ENCODE peak calls at places on chromosomes 1 and 21, in five cellular contexts. L is GM06990, J is tibial artery, V is BE2C, M is bronchial epithelial cell. I is an unnamed sample.

GRCh38 chr21:27268290-27268689 is 301.4 kb upstream of the ADAMTS5 start:
- DNase-seq in J (no peak), L (no peak), M (no peak), V (no peak), I (no peak)

GRCh38 chr1:202090994-202091393 is 31.7 kb upstream of the GPR37L1 start:
- DNase-seq in J (no peak), L (no peak), V (no peak), M (no peak), I (peak; percentile 68)

GRCh38 chr1:36966242-36966641 is 68.1 kb downstream of the GRIK3 start:
- DNase-seq in V (no peak), J (no peak), M (no peak), L (no peak), I (peak; percentile 74)

GRCh38 chr1:145849356-145850165 is 4.1 kb downstream of the NUDT17 start:
- DNase-seq in J (no peak), L (no peak), V (no peak), M (peak; percentile 59), I (peak; percentile 87)

GRCh38 chr1:1943834-1944570 is 24.9 kb upstream of the TMEM52 start:
- DNase-seq in V (peak; percentile 79), J (peak; percentile 55), L (no peak), M (peak; percentile 12), I (peak; percentile 95)

GRCh38 chr1:158189637-158190036 is 8.9 kb downstream of the CD1D start:
- DNase-seq in J (no peak), L (no peak), M (no peak), V (no peak), I (no peak)

GRCh38 chr1:85836736-85837135 is 128.5 kb upstream of the ZNHIT6 start:
- DNase-seq in V (no peak), J (no peak), M (no peak), L (no peak), I (no peak)

GRCh38 chr21:44793269-44794030 is 8.2 kb downstream of the UBE2G2 start:
- DNase-seq in L (peak; percentile 42), M (peak; percentile 54), J (no peak), V (peak; percentile 69), I (peak; percentile 91)

GRCh38 chr1:177567393-177567792 is 396.6 kb downstream of the BRINP2 start:
- DNase-seq in L (no peak), M (peak; percentile 35), J (no peak), V (no peak), I (peak; percentile 20)

GRCh38 chr1:181630398-181630797 is 147.1 kb downstream of the CACNA1E start:
- DNase-seq in V (no peak), L (no peak), M (no peak), J (no peak), I (no peak)

GRCh38 chr21:44011123-44011773 is 861 bp upstream of the TRAPPC10 start:
- DNase-seq in L (no peak), V (no peak), M (no peak), J (no peak), I (no peak)

GRCh38 chr1:180953791-180954721 is 41.4 kb downstream of the KIAA1614 start:
- DNase-seq in M (peak; percentile 15), V (peak; percentile 63), J (peak; percentile 49), L (peak; percentile 75), I (peak; percentile 71)

GRCh38 chr1:40945491-40945973 is 34.0 kb upstream of the CTPS1 start:
- DNase-seq in J (no peak), M (no peak), V (no peak), L (no peak), I (no peak)

DNA sequence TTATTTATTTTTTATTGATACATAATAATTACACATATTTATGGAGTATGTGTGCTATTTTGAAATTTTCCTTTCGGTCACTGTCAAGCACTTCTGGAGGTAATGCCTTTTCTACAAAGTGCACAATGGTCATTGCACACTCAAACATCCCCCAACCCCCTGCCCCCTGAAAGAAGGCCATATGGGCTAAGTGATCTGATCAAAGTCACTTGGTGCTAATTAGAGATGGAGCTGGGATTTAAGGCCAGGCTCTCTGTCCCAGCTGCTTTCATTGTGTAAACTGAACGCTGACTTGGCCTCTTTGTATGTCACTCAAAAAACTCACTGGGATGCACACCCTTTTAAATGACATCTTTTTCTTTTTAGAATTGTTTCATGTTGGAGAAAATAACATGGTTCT is 149.1 kb downstream of the ST6GALNAC5 start:
- DNase-seq in J (no peak), M (no peak), V (no peak), L (no peak), I (no peak)
- H3K4me3 ChIP-seq in J (no peak overlapping the region), M (no peak overlapping the region), V (no peak overlapping the region), L (no peak overlapping the region), I (no peak overlapping the region)

GRCh38 chr1:226974544-226975258 is 34.6 kb downstream of the COQ8A start:
- DNase-seq in J (peak; percentile 76), M (no peak), V (no peak), L (no peak), I (no peak)

GRCh38 chr1:226975909-226976670 is 36.0 kb downstream of the COQ8A start:
- DNase-seq in M (no peak), L (no peak), J (no peak), V (no peak), I (peak; percentile 56)

GRCh38 chr1:226973898-226974543 is 33.9 kb downstream of the COQ8A start:
- DNase-seq in J (peak; percentile 79), V (no peak), L (no peak), M (peak; percentile 27), I (peak; percentile 47)

GRCh38 chr1:226976671-226977287 is 36.7 kb downstream of the COQ8A start:
- DNase-seq in L (no peak), M (no peak), J (no peak), V (no peak), I (peak; percentile 54)

DNA sequence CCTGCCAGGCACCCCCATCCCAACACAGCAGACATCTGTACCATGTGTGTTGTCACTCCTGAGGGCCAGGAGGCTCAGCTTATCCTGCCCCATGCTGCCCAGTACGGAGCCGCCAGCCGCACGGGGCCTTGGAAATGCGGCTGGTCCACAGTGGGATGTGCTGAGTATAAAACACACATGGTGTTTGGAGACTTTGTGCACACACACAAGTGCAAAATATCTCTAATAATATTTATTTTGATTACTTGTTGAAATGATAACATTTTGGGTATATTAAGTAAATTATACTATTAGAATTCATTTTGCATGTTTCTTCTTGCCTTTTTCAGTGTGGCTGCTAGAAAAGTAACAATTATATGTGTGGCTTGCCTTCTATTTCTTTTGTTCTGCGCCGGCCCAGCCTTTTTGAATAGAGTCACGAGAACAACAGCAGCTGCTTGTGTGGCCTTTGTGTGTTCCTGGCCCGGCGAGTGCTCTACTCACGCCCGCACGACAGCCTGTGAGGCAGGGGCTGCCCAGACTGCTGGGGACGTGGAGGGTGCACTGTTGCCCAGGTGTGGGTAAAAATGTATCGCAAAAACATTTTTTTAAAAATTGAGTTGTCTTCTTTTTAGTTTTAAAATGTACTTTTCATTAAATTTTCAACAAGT is 35.3 kb downstream of the COQ8A start:
- DNase-seq in M (no peak), J (no peak), V (no peak), L (no peak), I (peak; percentile 70)
- H3K36me3 ChIP-seq in M (no peaks in the 10 kb centered on the region), J (peaks cover 27% of the 10 kb centered on the region), V (peaks cover 13% of the 10 kb centered on the region), L (no peaks in the 10 kb centered on the region), I (no peaks in the 10 kb centered on the region)

GRCh38 chr1:236983818-236984217 is 20.4 kb downstream of the MT1HL1 start:
- DNase-seq in V (no peak), L (no peak), J (no peak), M (no peak), I (no peak)

GRCh38 chr1:236994450-236994849 is 9.8 kb downstream of the MT1HL1 start:
- DNase-seq in J (no peak), L (no peak), V (no peak), M (no peak), I (no peak)

GRCh38 chr1:236990052-236990445 is 14.2 kb downstream of the MT1HL1 start:
- DNase-seq in L (no peak), J (no peak), M (no peak), V (no peak), I (no peak)

GRCh38 chr1:236992449-236992848 is 11.8 kb downstream of the MT1HL1 start:
- DNase-seq in L (no peak), J (no peak), V (no peak), M (no peak), I (no peak)

DNA sequence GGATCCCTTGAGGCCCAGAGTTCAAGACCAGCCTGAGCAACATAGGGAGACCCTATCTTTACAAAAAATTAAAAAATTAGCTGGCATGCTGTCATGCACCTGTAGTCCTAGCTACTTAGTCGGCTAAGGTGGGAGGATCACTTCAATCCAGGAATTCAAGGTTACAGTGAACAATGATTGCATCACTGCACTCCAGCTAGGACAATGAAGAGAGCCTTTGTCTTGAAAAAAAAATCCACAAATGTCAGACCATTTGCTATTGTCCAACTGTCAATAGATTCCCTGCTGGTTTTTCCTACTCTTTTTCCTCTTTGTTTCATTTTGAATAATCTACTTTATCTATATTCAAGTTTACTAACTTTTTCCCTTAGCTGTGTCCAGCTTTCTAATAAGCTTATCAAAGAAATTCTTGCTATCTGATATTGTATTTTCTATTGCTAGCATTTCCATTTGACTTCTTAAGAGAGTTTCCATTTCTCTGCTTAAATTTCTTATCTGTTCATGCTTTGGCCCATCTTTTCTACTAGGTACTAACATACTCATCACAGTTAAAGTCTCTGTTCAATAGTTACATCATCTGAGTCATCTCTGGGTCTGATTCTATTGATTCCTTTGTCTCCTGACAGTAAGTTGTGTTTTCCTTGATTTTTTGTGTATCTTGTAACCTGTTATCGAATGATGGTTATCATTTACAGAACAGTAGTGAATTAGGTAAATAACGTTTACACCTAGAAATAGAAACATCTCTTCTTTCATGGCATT is 14.8 kb downstream of the MT1HL1 start:
- DNase-seq in J (no peak), L (no peak), M (no peak), V (no peak), I (no peak)
- H3K4me3 ChIP-seq in J (no peak overlapping the region), L (no peak overlapping the region), M (no peak overlapping the region), V (no peak overlapping the region), I (no peak overlapping the region)

GRCh38 chr1:151425103-151425502 is 25.7 kb downstream of the PSMB4 start:
- DNase-seq in M (no peak), J (no peak), V (no peak), L (no peak), I (no peak)

DNA sequence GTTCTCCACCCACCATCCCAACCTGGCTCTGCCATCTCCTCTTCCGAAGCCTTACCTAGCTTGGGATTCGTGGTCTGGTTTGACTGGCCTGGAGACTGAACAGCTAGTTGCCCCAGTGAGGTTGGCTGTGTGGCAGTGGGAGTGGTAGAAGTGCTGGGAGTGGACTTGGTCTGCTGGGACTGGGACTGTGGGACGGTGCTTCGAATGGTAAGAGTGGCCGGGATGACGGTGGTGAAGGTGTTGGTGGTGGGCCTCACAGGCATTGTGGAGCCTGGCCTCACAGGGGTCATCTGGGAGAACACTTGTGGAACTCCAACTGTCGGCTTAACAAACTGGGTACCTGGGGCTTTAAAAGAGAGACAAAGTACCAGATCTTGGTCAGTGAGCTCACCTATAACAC is 28.7 kb downstream of the PSMB4 start:
- DNase-seq in J (no peak), V (no peak), L (no peak), M (no peak), I (no peak)
- H3K36me3 ChIP-seq in J (peaks cover 73% of the 10 kb centered on the region), V (peaks cover 77% of the 10 kb centered on the region), L (peaks cover 21% of the 10 kb centered on the region), M (peaks cover 14% of the 10 kb centered on the region), I (peaks cover 28% of the 10 kb centered on the region)

DNA sequence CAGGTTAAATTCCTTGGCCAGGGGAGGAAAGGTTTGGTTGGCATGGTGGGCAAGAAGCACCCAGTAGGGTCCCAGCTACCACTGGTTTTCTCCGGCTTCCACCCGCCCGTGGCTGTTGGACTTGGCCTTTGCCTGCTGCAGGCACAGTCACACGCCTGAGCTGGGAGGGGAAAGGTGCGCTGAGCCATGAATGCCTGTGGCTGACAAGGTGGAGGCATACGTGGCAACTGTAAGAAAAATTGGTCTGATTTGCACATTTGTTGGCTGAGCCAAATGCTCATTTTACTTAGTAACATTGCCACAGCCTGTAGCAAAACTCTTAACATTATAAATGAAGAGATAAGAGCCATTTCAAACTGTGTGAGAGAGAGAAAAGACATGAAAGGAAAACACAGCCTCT is 191.6 kb downstream of the PTPRC start:
- DNase-seq in V (no peak), M (no peak), L (peak; percentile 7), J (no peak), I (no peak)
- H3K4me3 ChIP-seq in V (no peak overlapping the region), M (no peak overlapping the region), L (no peak overlapping the region), J (no peak overlapping the region), I (no peak overlapping the region)